ENCODE peak calls at places on chromosome 17, in six cellular contexts. A is ACHN; I is GM04504; S is NCI-H1417; T is stimulated activated CD8-positive, alpha-beta memory T cell treated with anti-CD3 and anti-CD28 coated beads, Interleukin-4, amount 100 ng/mL, for 1 hour; J is chondrocyte. B is an unnamed sample.

GRCh38 chr17:43645765-43646481 is 15.8 kb downstream of the MEOX1 start:
- DNase-seq in I (no peak), J (no peak), T (no peak), S (no peak), A (peak), B (no peak)

GRCh38 chr17:73168667-73169066 is 3.9 kb downstream of the SSTR2 start:
- DNase-seq in S (no peak), A (no peak), J (no peak), I (no peak), T (no peak), B (no peak)

GRCh38 chr17:81648013-81648706 is 8.2 kb downstream of the PDE6G start:
- DNase-seq in T (no peak), J (no peak), A (no peak), S (no peak), I (no peak), B (no peak)

GRCh38 chr17:39928868-39929651 is 1.5 kb downstream of the LRRC3C start:
- DNase-seq in I (peak), J (no peak), T (no peak), A (peak), S (no peak), B (peak)

GRCh38 chr17:73798111-73798748 is 154.0 kb upstream of the SDK2 start:
- DNase-seq in A (peak), T (no peak), I (peak), J (no peak), S (no peak), B (peak)

GRCh38 chr17:34300652-34301390 is 15.3 kb downstream of the CCL11 start:
- DNase-seq in T (no peak), I (no peak), S (no peak), J (no peak), A (peak), B (no peak)

GRCh38 chr17:44738214-44738906 is 20.4 kb upstream of the ADAM11 start:
- DNase-seq in T (no peak), A (peak), J (no peak), S (no peak), I (peak), B (no peak)

GRCh38 chr17:77300016-77300686 is 159.4 kb downstream of the SEC14L1 start:
- DNase-seq in A (no peak), S (no peak), T (no peak), I (no peak), J (no peak), B (no peak)

GRCh38 chr17:39867084-39867890 is 715 bp upstream of the ZPBP2 start:
- DNase-seq in S (no peak), T (no peak), A (no peak), J (no peak), I (no peak), B (no peak)

GRCh38 chr17:19302791-19303233 is 59.7 kb downstream of the B9D1 start:
- DNase-seq in J (no peak), I (no peak), A (no peak), T (no peak), S (no peak), B (no peak)

GRCh38 chr17:31857920-31858646 is 961 bp downstream of the COPRS start:
- DNase-seq in J (no peak), I (no peak), S (no peak), T (no peak), A (no peak), B (no peak)

GRCh38 chr17:43471801-43472200 is 12.0 kb upstream of the DHX8 start:
- DNase-seq in I (no peak), S (no peak), T (no peak), A (no peak), J (no peak), B (no peak)

GRCh38 chr17:59837362-59838195 is 55.2 kb downstream of the TUBD1 start:
- DNase-seq in A (peak), T (no peak), J (no peak), S (peak), I (peak), B (peak)

GRCh38 chr17:15273141-15273793 is 8.1 kb upstream of the PMP22 start:
- DNase-seq in J (no peak), I (peak), S (no peak), A (no peak), T (no peak), B (peak)

GRCh38 chr17:74605361-74605760 is 13.3 kb upstream of the CD300LD start:
- DNase-seq in J (no peak), T (no peak), A (peak), S (no peak), I (peak), B (peak)

GRCh38 chr17:35605753-35606152 is 18.6 kb downstream of the AP2B1 start:
- DNase-seq in I (peak), S (no peak), A (no peak), T (no peak), J (no peak), B (peak)